ENCODE peak calls at places on chromosomes 13 and 19, in six cellular contexts. G is heart right ventricle, V is right atrium auricular region, K is osteoblast, Z is spleen, P is A673. B is an unnamed sample. For H3K4me1, the result is how much of the 10 kb centered on the place peaks cover.

GRCh38 chr19:27672309-27673047 is 1540.5 kb downstream of the UQCRFS1 start:
- DNase-seq in G (peak), V (peak), P (no peak), K (no peak), Z (no peak), B (no peak)

GRCh38 chr13:114227528-114227927 is 7.2 kb upstream of the CDC16 start:
- DNase-seq in G (no peak), P (no peak), Z (no peak), V (no peak), K (no peak), B (no peak)

GRCh38 chr19:44992336-44993163 is 8.7 kb upstream of the RELB start:
- DNase-seq in K (peak), Z (no peak), P (no peak), V (no peak), G (no peak), B (no peak)

GRCh38 chr13:24328145-24328544 is 18.8 kb downstream of the C1QTNF9 start:
- DNase-seq in G (no peak), Z (no peak), V (no peak), P (no peak), K (no peak), B (peak)

GRCh38 chr19:48815870-48816501 is 5.2 kb upstream of the BCAT2 start:
- DNase-seq in K (no peak), V (no peak), Z (no peak), G (no peak), P (no peak), B (no peak)

GRCh38 chr13:29569253-29570057 is 26.0 kb downstream of the SLC7A1 start:
- DNase-seq in Z (no peak), G (no peak), K (no peak), V (no peak), P (no peak), B (no peak)

GRCh38 chr19:46390866-46391265 is 22.5 kb downstream of the CCDC8 start:
- DNase-seq in P (no peak), K (no peak), G (no peak), Z (peak), V (no peak), B (no peak)

GRCh38 chr19:7673995-7674667 is 2.8 kb upstream of the MCEMP1 start:
- DNase-seq in K (peak), G (peak), Z (peak), P (peak), V (peak), B (peak)

GRCh38 chr19:28889941-28890645 is 322.9 kb downstream of the UQCRFS1 start:
- DNase-seq in G (no peak), Z (no peak), P (no peak), K (no peak), V (no peak), B (no peak)

GRCh38 chr13:23631676-23632622 is 61.7 kb downstream of the TNFRSF19 start:
- DNase-seq in G (no peak), V (no peak), Z (no peak), K (no peak), P (no peak), B (no peak)

GRCh38 chr13:51479199-51479523 is 26.3 kb upstream of the INTS6 start:
- DNase-seq in Z (no peak), G (no peak), V (no peak), K (no peak), P (no peak), B (no peak)

GRCh38 chr19:16608290-16608704 is 19.7 kb downstream of the MED26 start:
- DNase-seq in K (peak), Z (no peak), G (no peak), V (peak), P (no peak), B (peak)

GRCh38 chr19:42480335-42481095 is 37.8 kb upstream of the CXCL17 start:
- DNase-seq in G (no peak), Z (no peak), P (peak), K (peak), V (no peak), B (no peak)

GRCh38 chr19:46513461-46514236 is 18.0 kb upstream of the PNMA8B start:
- DNase-seq in G (peak), V (peak), Z (peak), P (peak), K (peak), B (peak)

GRCh38 chr13:97194473-97194872 is 27.7 kb upstream of the MBNL2 start:
- DNase-seq in K (no peak), Z (no peak), P (no peak), G (no peak), V (no peak), B (peak)

GRCh38 chr13:110616103-110617101 is 1.1 kb downstream of the NAXD start:
- DNase-seq in Z (peak), P (peak), V (no peak), G (no peak), K (peak), B (peak)

GRCh38 chr19:4867534-4868285 is at the start of gene PLIN3:
- DNase-seq in K (peak), G (peak), Z (peak), V (peak), P (peak), B (peak)

GRCh38 chr13:100721885-100722512 is 47.4 kb upstream of the TMTC4 start:
- DNase-seq in G (no peak), V (no peak), P (peak), Z (no peak), K (no peak), B (peak)

GRCh38 chr13:43494206-43494605 is 292.6 kb downstream of the ENOX1 start:
- DNase-seq in K (no peak), G (no peak), P (no peak), V (no peak), Z (no peak), B (no peak)

GRCh38 chr19:47540748-47541147 is 25.9 kb upstream of the NAPA start:
- DNase-seq in P (no peak), V (no peak), Z (no peak), K (peak), G (no peak), B (peak)

GRCh38 chr13:49840266-49840665 is 47.8 kb upstream of the KPNA3 start:
- DNase-seq in V (no peak), K (no peak), G (no peak), Z (no peak), P (peak), B (no peak)

GRCh38 chr13:83162493-83162892 is 719.8 kb downstream of the SLITRK1 start:
- DNase-seq in K (no peak), P (peak), Z (no peak), V (no peak), G (no peak), B (peak)

GRCh38 chr19:10692673-10693264 is 8.5 kb upstream of the QTRT1 start:
- DNase-seq in Z (no peak), V (no peak), G (no peak), P (no peak), K (peak), B (no peak)

GRCh38 chr19:21680026-21680425 is 87.4 kb downstream of the ZNF100 start:
- DNase-seq in G (no peak), V (no peak), Z (no peak), P (no peak), K (no peak), B (no peak)

GRCh38 chr13:80572308-80572676 is 231.4 kb upstream of the SPRY2 start:
- DNase-seq in P (no peak), Z (no peak), G (no peak), K (no peak), V (no peak), B (no peak)

DNA sequence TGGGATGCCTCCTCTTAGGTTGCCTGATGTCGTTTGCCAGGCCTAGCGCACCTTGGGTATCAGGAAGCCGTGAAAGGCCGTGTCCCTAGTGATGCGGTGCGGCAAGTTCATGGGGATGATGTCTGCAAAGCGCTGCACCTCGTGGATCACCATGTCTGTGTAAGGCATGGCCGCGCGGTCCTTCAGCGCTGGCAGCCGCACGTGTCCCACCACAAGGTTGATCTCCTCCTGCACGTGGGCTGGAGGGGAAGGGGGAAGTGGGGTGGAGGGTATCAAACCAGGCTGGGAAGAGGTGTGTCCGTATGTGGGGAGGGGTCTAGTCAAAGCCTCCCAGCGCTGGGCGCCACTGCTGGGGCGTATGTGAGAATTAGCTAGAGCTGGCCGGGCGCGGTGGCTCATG is 23.2 kb downstream of the EGLN2 start:
- DNase-seq in Z (no peak), G (no peak), K (no peak), V (no peak), P (no peak), B (no peak)
- H3K27ac ChIP-seq in Z (peak), G (no peak), K (no peak), V (no peak), P (no peak), B (peak)

GRCh38 chr19:18420931-18421330 is 1.7 kb downstream of the SSBP4 start:
- DNase-seq in K (peak), V (no peak), P (no peak), Z (no peak), G (no peak), B (no peak)
- H3K4me1 ChIP-seq in K (under half), V (under half), P (half or more), Z (half or more), G (under half), B (under half)

GRCh38 chr19:30968210-30968609 is 381.0 kb downstream of the TSHZ3 start:
- DNase-seq in G (no peak), P (no peak), K (no peak), Z (no peak), V (no peak), B (no peak)
- TF ChIP-seq CTCF in G (no peak), P (no peak), K (peak), Z (no peak), V (no peak), B (no peak)

GRCh38 chr19:40688987-40689338 is 1.5 kb downstream of the NUMBL start:
- DNase-seq in P (no peak), G (no peak), K (peak), Z (no peak), V (no peak), B (no peak)
- H3K27ac ChIP-seq in P (no peak), G (peak), K (peak), Z (no peak), V (peak), B (no peak)

GRCh38 chr13:48642061-48642460 is 11.7 kb upstream of the CYSLTR2 start:
- DNase-seq in V (no peak), K (peak), G (no peak), Z (no peak), P (no peak), B (no peak)
- H3K4me1 ChIP-seq in V (under half), K (under half), G (under half), Z (under half), P (under half), B (under half)

B was measured in cardiac muscle cell.